ENCODE peak calls at places on chromosomes 1 and 21, in eight cellular contexts. O, Z, U, V, F, R, J and L are unnamed samples. For H3K27me3, the result is how much of the 10 kb centered on the place peaks cover.

GRCh38 chr1:104933846-104934245 is 1184.1 kb downstream of the AMY1C start:
- DNase-seq in V (peak), U (no peak), O (no peak), R (no peak), J (no peak), Z (no peak), F (no peak), L (no peak)

GRCh38 chr1:28648493-28649238 is at the start of gene RNU11:
- DNase-seq in V (peak), Z (peak), U (peak), R (peak), J (peak), O (peak), F (peak), L (peak)

GRCh38 chr1:201503397-201504176 is 3.3 kb downstream of the CSRP1 start:
- DNase-seq in Z (peak), O (peak), R (peak), V (no peak), F (peak), U (peak), J (peak), L (peak)

GRCh38 chr1:14930224-14930965 is 223.2 kb upstream of the TMEM51 start:
- DNase-seq in R (no peak), Z (no peak), U (peak), O (no peak), F (no peak), J (no peak), V (no peak), L (no peak)

GRCh38 chr1:25703671-25704637 is 87.4 kb downstream of the MAN1C1 start:
- DNase-seq in F (no peak), Z (no peak), U (no peak), R (no peak), J (no peak), V (no peak), O (no peak), L (no peak)

GRCh38 chr1:36151133-36151844 is 2.0 kb upstream of the TRAPPC3 start:
- DNase-seq in U (no peak), J (no peak), R (no peak), Z (no peak), O (no peak), V (no peak), F (no peak), L (no peak)

GRCh38 chr1:21293537-21294265 is 3.4 kb upstream of the ECE1 start:
- DNase-seq in R (no peak), O (no peak), J (no peak), V (no peak), Z (no peak), F (no peak), U (no peak), L (no peak)

GRCh38 chr1:181479137-181479745 is 4.1 kb upstream of the CACNA1E start:
- DNase-seq in U (peak), Z (peak), R (peak), O (peak), J (peak), V (peak), F (peak), L (peak)

GRCh38 chr1:166089804-166090203 is 77.0 kb downstream of the FAM78B start:
- DNase-seq in R (no peak), Z (no peak), U (no peak), V (no peak), F (no peak), J (no peak), O (no peak), L (no peak)

GRCh38 chr21:45618846-45619485 is 24.6 kb upstream of the PCBP3 start:
- DNase-seq in U (no peak), O (peak), R (no peak), F (no peak), Z (no peak), V (no peak), J (no peak), L (no peak)

GRCh38 chr1:29825274-29825940 is 589.1 kb downstream of the PTPRU start:
- DNase-seq in V (no peak), Z (no peak), U (no peak), J (no peak), R (no peak), O (no peak), F (no peak), L (no peak)

GRCh38 chr1:29823536-29823935 is 587.2 kb downstream of the PTPRU start:
- DNase-seq in Z (no peak), V (no peak), F (no peak), J (no peak), R (no peak), O (no peak), U (no peak), L (no peak)

GRCh38 chr1:29825941-29826415 is 589.7 kb downstream of the PTPRU start:
- DNase-seq in Z (no peak), V (no peak), J (no peak), F (no peak), U (no peak), O (no peak), R (no peak), L (no peak)

GRCh38 chr1:29824025-29824424 is 587.7 kb downstream of the PTPRU start:
- DNase-seq in U (no peak), O (no peak), V (no peak), Z (no peak), R (no peak), J (no peak), F (no peak), L (no peak)

DNA sequence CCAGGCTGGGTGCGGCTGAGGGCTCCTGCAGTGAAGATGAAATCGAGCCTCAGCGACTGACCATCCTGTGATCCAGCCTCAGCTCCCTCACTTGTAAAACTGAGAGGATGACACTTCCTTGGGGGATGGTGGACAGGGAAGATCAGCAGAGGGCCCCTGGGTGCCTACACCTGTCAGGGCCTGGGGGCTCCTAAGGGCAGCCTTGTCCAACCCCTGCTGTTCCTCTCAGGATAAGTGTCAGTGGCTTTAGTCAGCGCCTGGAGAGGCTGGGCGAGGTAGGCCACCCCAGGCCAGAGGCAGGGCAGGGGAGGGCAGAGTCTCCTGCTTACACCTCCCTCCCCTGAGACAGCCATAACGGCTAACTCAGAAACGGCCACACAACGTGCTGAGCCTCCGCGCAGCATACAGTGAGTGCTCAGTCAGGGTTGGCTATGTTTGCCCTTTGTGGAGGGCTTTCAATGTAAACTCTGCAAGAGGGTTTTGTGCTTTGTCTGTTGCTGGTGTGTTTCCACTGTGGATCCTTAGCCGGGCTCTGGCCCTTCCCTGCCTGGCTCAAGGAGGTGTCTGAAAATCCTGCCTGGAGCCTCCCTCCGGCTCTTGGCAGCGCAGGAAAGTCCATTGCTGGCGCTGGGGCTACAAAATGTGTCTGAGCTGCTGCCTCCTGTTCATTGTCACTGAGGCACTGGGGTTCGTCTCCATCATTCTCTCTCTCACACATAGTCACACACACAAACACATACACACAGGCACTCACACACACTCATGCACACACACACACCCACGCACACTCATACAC is 588.4 kb downstream of the PTPRU start:
- DNase-seq in J (no peak), O (no peak), F (no peak), V (no peak), R (no peak), U (no peak), Z (no peak), L (no peak)
- H3K27me3 ChIP-seq in J (under half), O (under half), F (under half), V (under half), R (under half), U (under half), Z (under half), L (under half)

DNA sequence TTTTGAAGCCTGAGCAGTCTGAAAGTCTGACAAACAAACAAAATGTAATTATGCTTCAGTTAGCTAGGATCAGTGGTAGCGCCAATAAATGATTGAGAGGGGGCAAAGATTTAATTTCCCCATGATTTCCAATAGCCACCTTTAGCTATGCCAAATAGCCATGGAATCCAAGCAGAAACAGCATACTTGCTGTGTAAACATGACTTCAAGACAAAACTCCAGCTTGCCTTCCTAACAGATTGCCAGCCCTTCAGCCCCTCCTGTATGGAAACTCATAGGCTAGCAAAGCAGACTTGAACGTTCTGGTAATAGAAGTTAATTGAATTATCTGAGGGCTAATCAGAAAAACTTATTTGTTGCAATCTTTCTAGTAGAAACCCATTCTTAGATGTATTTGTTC is 25.6 kb upstream of the SLC30A1 start:
- DNase-seq in Z (no peak), F (no peak), J (no peak), O (no peak), V (no peak), R (no peak), U (no peak), L (no peak)
- H3K27ac ChIP-seq in Z (no peak), F (no peak), J (no peak), O (peak), V (no peak), R (no peak), U (no peak), L (no peak)

GRCh38 chr1:27109103-27109822 is 45.7 kb downstream of the SLC9A1 start:
- DNase-seq in R (no peak), O (no peak), V (no peak), U (no peak), Z (no peak), J (no peak), F (no peak), L (no peak)

GRCh38 chr1:27114522-27114921 is 40.4 kb downstream of the SLC9A1 start:
- DNase-seq in U (no peak), J (no peak), Z (no peak), F (no peak), R (no peak), V (no peak), O (no peak), L (no peak)

GRCh38 chr1:27113861-27114260 is 41.1 kb downstream of the SLC9A1 start:
- DNase-seq in O (no peak), F (no peak), J (no peak), V (no peak), Z (no peak), U (no peak), R (no peak), L (no peak)

GRCh38 chr1:27108588-27108987 is 46.3 kb downstream of the SLC9A1 start:
- DNase-seq in U (no peak), F (no peak), R (no peak), V (no peak), O (no peak), J (no peak), Z (no peak), L (no peak)

GRCh38 chr1:27111771-27112573 is 43.0 kb downstream of the SLC9A1 start:
- DNase-seq in Z (peak), O (peak), F (peak), R (peak), V (peak), U (peak), J (peak), L (peak)
- TF ChIP-seq CTCF in Z (peak), O (peak), F (peak), R (no peak), V (peak), U (peak), J (peak), L (peak)

GRCh38 chr1:17967623-17968022 is 140.0 kb upstream of the IGSF21 start:
- DNase-seq in Z (no peak), F (no peak), J (no peak), O (no peak), U (no peak), R (no peak), V (no peak), L (no peak)
- H3K27me3 ChIP-seq in Z (under half), F (under half), J (under half), O (under half), U (under half), R (under half), V (under half), L (under half)

GRCh38 chr1:223346311-223346710 is 17.7 kb downstream of the SUSD4 start:
- DNase-seq in Z (no peak), J (no peak), R (no peak), V (no peak), F (no peak), O (no peak), U (peak), L (no peak)
- H3K27ac ChIP-seq in Z (no peak), J (no peak), R (no peak), V (no peak), F (no peak), O (no peak), U (peak), L (no peak)

GRCh38 chr1:119275145-119275929 is 93.2 kb upstream of the HAO2 start:
- DNase-seq in Z (peak), U (peak), J (peak), V (no peak), O (no peak), R (peak), F (peak), L (peak)
- TF ChIP-seq CTCF in Z (peak), U (peak), J (peak), V (peak), O (peak), R (peak), F (peak), L (peak)

DNA sequence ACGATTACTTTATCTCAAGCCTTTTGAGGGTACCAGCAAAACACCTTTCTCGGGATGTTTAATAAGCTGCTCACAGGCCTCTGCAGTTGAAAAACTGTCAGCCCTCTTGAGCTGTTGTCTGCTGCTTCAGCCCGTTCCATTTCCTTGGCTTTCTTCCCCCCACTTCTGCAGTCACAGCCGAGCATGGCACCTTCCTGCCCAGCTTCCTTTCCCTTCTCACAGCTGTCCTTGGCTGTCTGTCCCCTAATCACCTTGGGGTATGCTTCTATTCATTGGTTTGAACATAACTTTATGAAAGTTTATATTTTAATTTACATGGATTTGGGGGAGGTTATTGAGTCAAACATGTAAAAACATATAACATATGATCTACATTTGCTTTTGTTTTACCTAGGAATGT is 6.9 kb upstream of the PROX1 start:
- DNase-seq in R (no peak), V (no peak), O (no peak), J (no peak), F (no peak), U (no peak), Z (no peak), L (no peak)
- H3K27me3 ChIP-seq in R (half or more), V (half or more), O (under half), J (half or more), F (half or more), U (under half), Z (half or more), L (half or more)